ENCODE peak calls at places on chromosomes 4 and X, in seven cellular contexts. C is H9, X is neuronal stem cell, K is mesenchymal stem cell, G is IMR-90, B is H1, H is mesendoderm. M is an unnamed sample. For H3K79me1, the result is how much of the 10 kb centered on the place peaks cover.

GRCh38 chr4:103498161-103499070 is 221.4 kb downstream of the TACR3 start:
- DNase-seq in K (peak), G (peak), X (no peak), B (no peak), H (peak), C (no peak), M (no peak)

GRCh38 chrX:50718791-50719190 is 95.2 kb downstream of the SHROOM4 start:
- DNase-seq in H (no peak), B (no peak), K (no peak), G (peak), X (no peak), C (no peak), M (no peak)

GRCh38 chr4:149102765-149103164 is 660.6 kb upstream of the NR3C2 start:
- DNase-seq in C (no peak), X (no peak), K (no peak), H (no peak), B (no peak), G (no peak), M (no peak)

GRCh38 chr4:39096847-39097246 is 34.8 kb downstream of the KLHL5 start:
- DNase-seq in B (no peak), G (no peak), K (no peak), X (no peak), C (no peak), H (no peak), M (no peak)

GRCh38 chrX:150694738-150695410 is 1.7 kb downstream of the MTMR1 start:
- DNase-seq in H (no peak), B (no peak), G (no peak), K (no peak), C (no peak), X (no peak), M (no peak)

GRCh38 chr4:8613421-8614364 is 21.1 kb downstream of the CPZ start:
- DNase-seq in X (no peak), G (no peak), C (no peak), B (no peak), K (no peak), H (no peak), M (no peak)

GRCh38 chrX:118975831-118976598 is 1.6 kb downstream of the LONRF3 start:
- DNase-seq in C (no peak), X (no peak), B (no peak), K (peak), G (peak), H (peak), M (peak)

GRCh38 chr4:143071351-143071750 is 113.4 kb upstream of the USP38 start:
- DNase-seq in H (no peak), G (no peak), B (no peak), K (no peak), C (no peak), X (no peak), M (peak)

GRCh38 chr4:55127521-55127920 is 2.1 kb upstream of the KDR start:
- DNase-seq in C (no peak), H (no peak), G (no peak), K (no peak), B (no peak), X (no peak), M (no peak)

GRCh38 chr4:10161840-10162239 is 45.2 kb upstream of the WDR1 start:
- DNase-seq in X (no peak), B (no peak), H (no peak), K (no peak), G (no peak), C (no peak), M (no peak)

GRCh38 chr4:98564847-98565246 is 93.6 kb downstream of the TSPAN5 start:
- DNase-seq in H (no peak), C (no peak), B (no peak), X (no peak), G (no peak), K (no peak), M (no peak)

GRCh38 chr4:78661923-78662521 is 110.5 kb downstream of the ANXA3 start:
- DNase-seq in K (peak), G (peak), H (no peak), C (no peak), B (no peak), X (no peak), M (no peak)

GRCh38 chr4:106444557-106444956 is 76.0 kb upstream of the GIMD1 start:
- DNase-seq in C (no peak), K (no peak), H (no peak), X (no peak), G (no peak), B (no peak), M (no peak)

GRCh38 chrX:151396042-151396826 is 772 bp upstream of the VMA21 start:
- DNase-seq in H (no peak), C (no peak), G (peak), K (peak), X (no peak), B (no peak), M (peak)

GRCh38 chrX:11435568-11435967 is 142.4 kb downstream of the AMELX start:
- DNase-seq in B (no peak), K (peak), C (no peak), X (no peak), G (peak), H (no peak), M (no peak)

GRCh38 chrX:108186811-108187210 is 95.2 kb downstream of the ATG4A start:
- DNase-seq in K (peak), B (no peak), G (peak), H (no peak), C (no peak), X (no peak), M (no peak)

GRCh38 chr4:103032575-103032974 is 13.1 kb upstream of the SLC9B1 start:
- DNase-seq in X (peak), K (peak), C (peak), H (peak), B (peak), G (peak), M (peak)

GRCh38 chr4:101345271-101345595 is 2.1 kb downstream of the PPP3CA start:
- DNase-seq in H (no peak), X (no peak), G (peak), B (no peak), K (no peak), C (no peak), M (no peak)

GRCh38 chrX:153778684-153779101 is 2.1 kb upstream of the SRPK3 start:
- DNase-seq in X (no peak), G (no peak), C (no peak), B (no peak), H (no peak), K (no peak), M (no peak)

GRCh38 chr4:83852085-83852451 is 316.2 kb downstream of the GPAT3 start:
- DNase-seq in G (peak), K (peak), B (no peak), C (no peak), H (peak), X (no peak), M (no peak)

DNA sequence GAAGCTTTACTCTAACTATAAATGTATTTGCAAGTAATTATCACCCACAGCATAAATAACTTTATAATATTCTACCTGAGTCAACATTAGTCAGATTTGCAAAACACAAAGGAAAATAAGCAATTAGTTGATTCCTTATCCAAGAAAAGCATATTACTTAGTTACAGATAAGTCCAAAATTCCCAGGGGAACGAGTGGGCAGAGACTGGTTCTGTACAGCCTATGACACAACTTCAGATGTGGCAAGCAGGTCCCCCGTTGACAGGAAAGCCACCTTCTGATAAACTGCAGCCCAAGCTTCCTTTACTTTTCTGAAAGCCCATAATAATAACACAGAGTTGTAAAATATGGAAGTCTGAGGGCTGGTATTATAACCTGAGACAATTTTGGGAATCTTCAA is 62.4 kb upstream of the NDP start:
- DNase-seq in B (no peak), C (no peak), X (no peak), K (no peak), H (no peak), G (no peak), M (no peak)
- H3K79me1 ChIP-seq in B (under half), C (under half), X (under half), K (under half), H (under half), G (under half), M (under half)

DNA sequence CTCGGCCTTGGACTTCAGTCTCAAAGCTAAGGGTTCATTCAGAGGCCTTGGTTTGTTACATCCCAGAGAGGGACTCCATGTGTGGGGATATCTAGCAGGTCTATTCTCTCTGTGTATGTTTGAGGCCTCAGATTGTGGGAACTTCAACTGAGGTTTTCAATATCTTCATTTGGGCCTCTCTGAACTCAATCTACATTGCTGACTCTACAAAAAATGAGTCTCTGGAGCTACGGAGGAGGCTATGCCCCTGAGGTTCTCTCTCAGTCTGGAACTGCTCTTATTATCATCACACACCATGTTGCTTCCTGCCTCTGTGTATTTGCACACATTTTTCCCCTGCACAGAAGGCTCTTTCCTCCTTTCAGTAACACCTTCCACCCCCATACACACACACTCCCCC is 5.1 kb upstream of the TSR2 start:
- DNase-seq in C (no peak), G (no peak), X (no peak), B (no peak), H (no peak), K (no peak), M (no peak)
- H3K4me2 ChIP-seq in C (no peak), G (no peak), X (no peak), B (no peak), H (no peak), K (no peak), M (no peak)

GRCh38 chrX:69238960-69239231 is 73.6 kb upstream of the PJA1 start:
- DNase-seq in K (no peak), H (no peak), C (no peak), B (no peak), X (no peak), G (no peak), M (no peak)
- H3K79me1 ChIP-seq in K (under half), H (under half), C (under half), B (under half), X (under half), G (under half), M (under half)

GRCh38 chrX:78123190-78123589 is 16.3 kb downstream of the TAF9B start:
- DNase-seq in K (no peak), B (no peak), C (no peak), X (no peak), H (no peak), G (peak), M (no peak)
- H3K4me2 ChIP-seq in K (no peak), B (no peak), C (no peak), X (no peak), H (no peak), G (no peak), M (no peak)

GRCh38 chr4:74174421-74174820 is 16.5 kb downstream of the MTHFD2L start:
- DNase-seq in K (no peak), C (no peak), B (no peak), G (no peak), X (no peak), H (no peak), M (no peak)

GRCh38 chr4:74175379-74175778 is 17.5 kb downstream of the MTHFD2L start:
- DNase-seq in G (no peak), K (no peak), H (no peak), X (no peak), C (no peak), B (no peak), M (no peak)

GRCh38 chr4:74181225-74181624 is 23.3 kb downstream of the MTHFD2L start:
- DNase-seq in G (peak), B (no peak), X (no peak), H (no peak), C (no peak), K (peak), M (no peak)

GRCh38 chr4:74174941-74175340 is 17.0 kb downstream of the MTHFD2L start:
- DNase-seq in X (no peak), G (no peak), B (no peak), H (no peak), K (no peak), C (no peak), M (no peak)

GRCh38 chr4:74178798-74179197 is 20.9 kb downstream of the MTHFD2L start:
- DNase-seq in H (no peak), C (no peak), K (no peak), X (no peak), B (no peak), G (no peak), M (no peak)
- H3K79me1 ChIP-seq in H (under half), C (under half), K (under half), X (under half), B (under half), G (under half), M (under half)

DNA sequence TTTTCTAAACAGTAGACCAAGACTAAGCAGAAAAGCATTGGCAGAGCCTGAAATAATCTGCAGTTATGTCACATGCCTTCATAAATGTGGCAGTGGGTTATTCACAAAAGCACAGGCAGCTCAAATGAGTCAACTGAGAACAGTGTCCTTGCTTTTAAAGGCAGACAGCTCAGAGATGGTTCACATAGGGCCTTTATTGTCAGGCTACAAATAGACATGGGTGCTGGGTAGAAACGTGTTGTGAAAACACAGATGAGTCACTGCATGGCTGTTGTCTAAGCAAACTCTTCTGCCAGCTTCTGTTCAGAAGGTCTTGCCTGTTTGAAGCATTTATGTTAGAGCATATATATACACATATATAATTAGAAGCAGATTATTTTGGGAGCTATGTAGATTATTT is 118.0 kb downstream of the SLC4A4 start:
- DNase-seq in G (peak), B (no peak), X (no peak), C (no peak), K (peak), H (no peak), M (peak)
- H3K4me2 ChIP-seq in G (no peak), B (no peak), X (no peak), C (no peak), K (no peak), H (no peak), M (no peak)

GRCh38 chr4:22019676-22020075 is 71.1 kb upstream of the KCNIP4 start:
- DNase-seq in K (no peak), X (no peak), B (no peak), G (no peak), C (no peak), H (no peak), M (peak)
- H3K79me1 ChIP-seq in K (under half), X (under half), B (under half), G (under half), C (under half), H (under half), M (under half)

DNA sequence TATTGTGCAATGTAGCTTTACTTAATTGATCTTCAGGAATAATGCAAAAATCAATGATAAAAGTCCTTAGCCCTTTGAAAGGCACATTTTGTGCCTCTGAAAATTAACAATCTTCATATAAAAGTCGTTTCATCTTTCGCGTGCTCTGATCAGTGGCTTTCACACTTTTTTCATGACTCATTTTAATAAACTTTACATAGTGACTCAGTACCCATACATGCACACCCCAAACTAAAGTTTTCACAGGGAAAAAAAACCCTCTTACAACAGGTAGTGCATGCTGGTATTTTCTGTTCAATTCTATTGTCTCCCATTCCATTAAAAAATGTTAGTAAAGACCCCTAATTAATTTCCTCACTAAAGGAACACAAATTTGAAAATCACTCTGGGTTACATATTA is 21.5 kb downstream of the RWDD4 start:
- DNase-seq in B (no peak), H (no peak), K (peak), X (no peak), G (peak), C (no peak), M (no peak)
- H3K4me2 ChIP-seq in B (no peak), H (no peak), K (no peak), X (no peak), G (peak), C (no peak), M (no peak)